ENCODE peak calls at places on chromosomes 5 and 9, in five cellular contexts. G, X, A, R and J are unnamed samples.

GRCh38 chr9:83520292-83520691 is 17.9 kb downstream of the FRMD3 start:
- DNase-seq in X (no peak), R (no peak), A (no peak), G (no peak), J (no peak)

GRCh38 chr5:171874210-171874609 is 88.6 kb downstream of the SMIM23 start:
- DNase-seq in R (no peak), X (no peak), G (no peak), A (peak; percentile 18), J (no peak)

GRCh38 chr9:100033877-100034551 is 64.8 kb downstream of the ERP44 start:
- DNase-seq in R (no peak), A (no peak), G (no peak), X (no peak), J (no peak)

GRCh38 chr5:177310757-177311173 is 933 bp downstream of the MXD3 start:
- DNase-seq in A (no peak), R (no peak), X (no peak), G (peak; percentile 28), J (peak; percentile 50)

GRCh38 chr5:135713516-135713915 is 120.9 kb upstream of the SLC25A48 start:
- DNase-seq in A (no peak), G (no peak), X (no peak), R (no peak), J (no peak)

GRCh38 chr5:147857302-147858129 is 21.0 kb upstream of the SCGB3A2 start:
- DNase-seq in R (peak; percentile 68), G (peak; percentile 77), A (peak; percentile 65), X (no peak), J (peak; percentile 71)

GRCh38 chr9:113599647-113600476 is 136.3 kb downstream of the RGS3 start:
- DNase-seq in R (no peak), G (no peak), A (peak; percentile 87), X (no peak), J (peak; percentile 36)

GRCh38 chr9:10999646-11000045 is 386.8 kb upstream of the PTPRD start:
- DNase-seq in R (no peak), G (no peak), X (no peak), A (no peak), J (no peak)

GRCh38 chr5:164680216-164680615 is 1174.8 kb downstream of the MAT2B start:
- DNase-seq in A (no peak), X (no peak), G (no peak), R (no peak), J (no peak)

GRCh38 chr5:97124335-97124734 is 18.1 kb downstream of the LIX1 start:
- DNase-seq in A (no peak), R (no peak), X (no peak), G (no peak), J (peak; percentile 72)

GRCh38 chr5:124231240-124231639 is 515.2 kb downstream of the ZNF608 start:
- DNase-seq in A (no peak), G (no peak), X (no peak), R (no peak), J (no peak)

GRCh38 chr5:23648656-23649055 is 141.2 kb downstream of the PRDM9 start:
- DNase-seq in R (no peak), G (no peak), X (no peak), A (no peak), J (peak; percentile 26)

GRCh38 chr9:117073539-117074336 is 341.1 kb downstream of the ASTN2 start:
- DNase-seq in X (no peak), R (no peak), G (peak; percentile 29), A (no peak), J (peak; percentile 57)

GRCh38 chr5:109739741-109740140 is 50.0 kb downstream of the MAN2A1 start:
- DNase-seq in G (no peak), R (no peak), X (no peak), A (peak; percentile 49), J (peak; percentile 63)

GRCh38 chr5:62126090-62126489 is 179.9 kb upstream of the KIF2A start:
- DNase-seq in A (no peak), X (no peak), G (no peak), R (no peak), J (no peak)

GRCh38 chr5:123176224-123176937 is 87.3 kb downstream of the PRDM6 start:
- DNase-seq in A (no peak), R (no peak), G (no peak), X (no peak), J (peak; percentile 12)

GRCh38 chr9:20236676-20237075 is 385.6 kb downstream of the MLLT3 start:
- DNase-seq in A (no peak), G (peak; percentile 11), X (no peak), R (peak; percentile 31), J (peak; percentile 98)

GRCh38 chr9:5884191-5884590 is 6.5 kb upstream of the MLANA start:
- DNase-seq in A (no peak), R (no peak), X (no peak), G (no peak), J (peak; percentile 61)

GRCh38 chr9:90555351-90556057 is 87.1 kb downstream of the DIRAS2 start:
- DNase-seq in A (peak; percentile 15), G (peak; percentile 12), R (no peak), X (no peak), J (no peak)

GRCh38 chr5:135993894-135994514 is 34.8 kb upstream of the TGFBI start:
- DNase-seq in G (no peak), A (peak; percentile 81), R (no peak), X (no peak), J (peak; percentile 55)

GRCh38 chr5:90783460-90784333 is 225.1 kb downstream of the ADGRV1 start:
- DNase-seq in G (peak; percentile 72), X (peak; percentile 23), R (peak; percentile 69), A (peak; percentile 69), J (peak; percentile 70)

GRCh38 chr9:113302792-113303418 is at the start of gene RNF183:
- DNase-seq in A (no peak), R (no peak), X (no peak), G (no peak), J (peak; percentile 35)

GRCh38 chr9:88184986-88185385 is 46.7 kb upstream of the SPATA31C2 start:
- DNase-seq in R (peak; percentile 30), G (no peak), A (no peak), X (no peak), J (no peak)

GRCh38 chr9:37209431-37210386 is 89.3 kb downstream of the ZCCHC7 start:
- DNase-seq in R (no peak), X (no peak), A (no peak), G (no peak), J (peak; percentile 9)

GRCh38 chr9:121901616-121902015 is 191.5 kb downstream of the TTLL11 start:
- DNase-seq in G (no peak), A (no peak), X (no peak), R (no peak), J (no peak)

GRCh38 chr9:69444791-69445190 is 119.8 kb downstream of the ENTREP1 start:
- DNase-seq in R (no peak), G (no peak), A (no peak), X (no peak), J (no peak)

GRCh38 chr9:87678650-87679355 is 47.1 kb upstream of the CTSL start:
- DNase-seq in G (peak; percentile 65), R (peak; percentile 54), X (no peak), A (peak; percentile 70), J (peak; percentile 72)

DNA sequence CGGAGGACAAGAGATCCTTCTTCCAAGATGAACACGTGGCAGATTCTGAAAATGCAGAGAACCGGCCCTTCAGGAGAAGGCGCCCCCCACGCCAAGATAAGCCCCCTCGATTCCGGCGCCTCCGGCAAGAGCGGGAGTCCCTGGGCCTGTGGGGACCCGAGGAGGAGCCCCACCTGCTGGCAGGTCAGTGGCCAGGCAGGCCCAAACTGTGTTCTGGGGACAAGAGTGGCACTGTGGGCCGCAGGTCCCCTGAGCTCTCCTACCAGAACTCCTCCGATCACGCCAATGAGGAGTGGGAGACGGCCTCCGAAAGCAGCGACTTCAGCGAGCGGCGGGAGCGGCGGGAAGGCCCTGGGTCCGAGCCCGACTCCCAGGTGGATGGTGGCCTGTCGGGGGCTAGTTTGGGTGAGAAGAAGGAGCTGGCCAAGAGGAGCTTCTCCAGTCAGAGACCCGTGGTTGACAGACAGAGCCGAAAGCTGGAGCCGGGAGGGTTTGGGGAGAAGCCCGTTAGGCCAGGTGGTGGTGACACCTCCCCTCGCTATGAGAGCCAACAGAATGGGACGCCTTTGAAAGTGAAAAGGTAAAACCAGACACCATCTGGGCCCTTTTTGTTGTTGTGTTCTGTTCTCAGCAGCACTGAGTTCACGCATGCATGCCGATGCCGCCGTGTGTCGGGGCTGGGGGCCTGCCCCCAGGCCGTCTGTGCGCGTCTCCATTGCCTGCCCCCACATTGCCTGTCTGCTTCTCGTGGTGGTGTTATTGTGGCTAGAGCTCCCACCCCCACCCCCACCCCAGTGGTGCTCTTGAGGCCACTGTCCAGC is 26.6 kb upstream of the POMT1 start:
- DNase-seq in G (no peak), R (no peak), X (peak; percentile 37), A (no peak), J (no peak)
- TF ChIP-seq CTCF in G (no peak), R (no peak), X (peak; percentile 56), A (peak; percentile 51), J (peak; percentile 44)

DNA sequence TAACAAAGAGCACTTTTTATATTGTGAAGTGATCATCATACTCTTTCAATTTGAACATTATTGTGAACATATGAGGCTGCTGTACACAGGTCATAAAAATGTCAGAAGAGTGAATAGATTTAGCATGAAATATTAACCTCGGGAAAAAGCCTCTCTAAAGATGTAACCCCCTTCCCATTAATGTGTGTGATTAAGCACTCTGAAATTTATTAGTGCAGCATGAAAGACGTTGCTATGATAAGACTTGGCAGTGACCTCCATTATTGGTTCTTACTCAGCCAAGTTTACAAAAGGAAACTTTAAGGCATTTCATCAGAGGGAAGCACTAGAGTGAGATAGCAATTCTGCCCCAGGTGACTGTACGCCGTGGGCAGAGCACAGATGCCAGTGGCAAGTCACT is 326.5 kb downstream of the NTRK2 start:
- DNase-seq in A (peak; percentile 25), R (no peak), G (no peak), X (no peak), J (peak; percentile 68)
- H3K4me3 ChIP-seq in A (no peak overlapping the region), R (no peak overlapping the region), G (no peak overlapping the region), X (no peak overlapping the region), J (no peak overlapping the region)

DNA sequence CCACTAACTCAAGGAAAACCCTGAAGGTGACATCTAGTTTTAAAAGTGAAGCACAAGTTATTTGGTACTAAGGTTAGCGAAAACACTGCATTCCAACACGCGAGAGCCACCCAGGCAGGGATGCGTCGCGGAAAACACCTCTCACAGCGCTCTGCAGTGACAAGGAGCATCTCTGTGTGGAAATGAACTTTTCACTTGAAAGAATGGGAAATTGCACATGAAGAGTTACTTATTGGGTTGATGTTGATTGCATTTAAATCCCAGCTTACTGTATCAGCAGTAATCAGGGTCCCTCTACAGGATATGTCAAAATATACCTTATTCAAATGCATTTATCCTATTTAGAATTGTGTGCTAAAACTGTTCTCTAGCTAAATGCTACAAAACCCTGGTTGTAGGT is 144.4 kb downstream of the BNC2 start:
- DNase-seq in R (no peak), G (no peak), A (peak; percentile 75), X (no peak), J (peak; percentile 15)
- TF ChIP-seq CTCF in R (no peak), G (no peak), A (no peak), X (no peak), J (no peak)

GRCh38 chr5:80034962-80035821 is at the start of gene THBS4:
- DNase-seq in A (no peak), G (no peak), R (no peak), X (peak; percentile 33), J (no peak)
- H3K4me3 ChIP-seq in A (no peak within 1 kb of the TSS), G (peak within 1 kb of the TSS; percentile 31), R (no peak within 1 kb of the TSS), X (peak within 1 kb of the TSS; percentile 50), J (no peak within 1 kb of the TSS)